ENCODE peak calls at places on chromosomes 12 and 14, in five cellular contexts. T is cardiac fibroblast, Q is iPS DF 19.7, K is SK-MEL-5, V is GM23248. N is an unnamed sample.

GRCh38 chr14:23441076-23441475 is 5.6 kb upstream of the MYH7 start:
- DNase-seq in T (peak), Q (no peak), K (no peak), V (peak), N (peak)

GRCh38 chr12:106428379-106428778 is 70.8 kb downstream of the POLR3B start:
- DNase-seq in T (peak), Q (no peak), K (no peak), V (no peak), N (no peak)

GRCh38 chr14:54942913-54943312 is 40.3 kb upstream of the GCH1 start:
- DNase-seq in T (no peak), Q (no peak), K (no peak), V (no peak), N (no peak)

GRCh38 chr12:94567784-94568183 is 82.6 kb downstream of the TMCC3 start:
- DNase-seq in T (no peak), Q (no peak), K (no peak), V (no peak), N (no peak)

GRCh38 chr12:12178545-12178944 is 88.3 kb downstream of the LRP6 start:
- DNase-seq in T (no peak), Q (no peak), K (no peak), V (no peak), N (peak)

GRCh38 chr12:95815635-95816212 is 25.2 kb upstream of the NTN4 start:
- DNase-seq in T (peak), Q (no peak), K (peak), V (peak), N (peak)

GRCh38 chr12:46267618-46268348 is 1.1 kb downstream of the SLC38A1 start:
- DNase-seq in T (peak), Q (no peak), K (no peak), V (peak), N (peak)

GRCh38 chr14:37864861-37865718 is 269.7 kb downstream of the TTC6 start:
- DNase-seq in T (peak), Q (no peak), K (no peak), V (peak), N (peak)

GRCh38 chr12:4417471-4417870 is 28.1 kb downstream of the FGF6 start:
- DNase-seq in T (no peak), Q (no peak), K (no peak), V (no peak), N (peak)

GRCh38 chr14:93331375-93332031 is 1.3 kb downstream of the BTBD7 start:
- DNase-seq in T (no peak), Q (no peak), K (no peak), V (peak), N (no peak)

GRCh38 chr12:58148405-58148804 is 207.0 kb downstream of the ATP23 start:
- DNase-seq in T (peak), Q (no peak), K (peak), V (peak), N (peak)

GRCh38 chr14:105888151-105888550 is 361.8 kb downstream of the TMEM121 start:
- DNase-seq in T (no peak), Q (no peak), K (no peak), V (no peak), N (no peak)

GRCh38 chr12:24913130-24913529 is 35.8 kb downstream of the BCAT1 start:
- DNase-seq in T (no peak), Q (no peak), K (no peak), V (no peak), N (no peak)

GRCh38 chr14:96632363-96632758 is 130.2 kb downstream of the PAPOLA start:
- DNase-seq in T (no peak), Q (no peak), K (no peak), V (no peak), N (no peak)

GRCh38 chr12:110199360-110200123 is 75.4 kb downstream of the IFT81 start:
- DNase-seq in T (peak), Q (peak), K (peak), V (peak), N (peak)

GRCh38 chr14:56585461-56586084 is 6.0 kb downstream of the TMEM260 start:
- DNase-seq in T (peak), Q (no peak), K (no peak), V (no peak), N (no peak)

GRCh38 chr12:98968896-98969295 is 323.8 kb downstream of the APAF1 start:
- DNase-seq in T (no peak), Q (no peak), K (no peak), V (no peak), N (no peak)

GRCh38 chr12:45348311-45348710 is 132.4 kb downstream of the ANO6 start:
- DNase-seq in T (no peak), Q (no peak), K (no peak), V (no peak), N (no peak)